ENCODE peak calls at places on chromosome 9, in nine cellular contexts. N, U, W, Q, F, C, M, O and B are unnamed samples.

GRCh38 chr9:124781967-124782660 is 5.2 kb downstream of the OLFML2A start:
- DNase-seq in N (peak), U (no peak), W (no peak), Q (no peak), F (no peak), C (no peak), M (peak), O (no peak), B (no peak)

GRCh38 chr9:134546231-134546731 is 95.3 kb upstream of the COL5A1 start:
- DNase-seq in N (no peak), U (peak), W (no peak), Q (peak), F (no peak), C (no peak), M (no peak), O (no peak), B (no peak)

GRCh38 chr9:12718482-12719026 is 25.4 kb downstream of the TYRP1 start:
- DNase-seq in N (no peak), U (peak), W (peak), Q (peak), F (no peak), C (no peak), M (no peak), O (no peak), B (no peak)

GRCh38 chr9:30758726-30759446 is 1625.6 kb upstream of the ACO1 start:
- DNase-seq in N (no peak), U (no peak), W (no peak), Q (no peak), F (no peak), C (no peak), M (no peak), O (peak), B (no peak)

GRCh38 chr9:111839387-111839786 is 44.6 kb upstream of the SHOC1 start:
- DNase-seq in N (no peak), U (peak), W (peak), Q (no peak), F (peak), C (no peak), M (peak), O (no peak), B (no peak)

GRCh38 chr9:22447607-22448305 is 1.1 kb downstream of the DMRTA1 start:
- DNase-seq in N (no peak), U (no peak), W (peak), Q (peak), F (no peak), C (no peak), M (no peak), O (no peak), B (no peak)

GRCh38 chr9:125106285-125106893 is 36.9 kb downstream of the SCAI start:
- DNase-seq in N (no peak), U (peak), W (peak), Q (no peak), F (no peak), C (no peak), M (no peak), O (no peak), B (no peak)

GRCh38 chr9:34417734-34418133 is 40.6 kb downstream of the FAM219A start:
- DNase-seq in N (no peak), U (no peak), W (no peak), Q (no peak), F (no peak), C (no peak), M (no peak), O (no peak), B (no peak)

GRCh38 chr9:75147638-75148037 is 59.3 kb downstream of the OSTF1 start:
- DNase-seq in N (no peak), U (peak), W (peak), Q (no peak), F (no peak), C (no peak), M (no peak), O (no peak), B (no peak)

GRCh38 chr9:23581936-23582335 is 244.1 kb downstream of the ELAVL2 start:
- DNase-seq in N (no peak), U (no peak), W (no peak), Q (no peak), F (no peak), C (no peak), M (no peak), O (no peak), B (no peak)

GRCh38 chr9:125679597-125680189 is 27.3 kb downstream of the MAPKAP1 start:
- DNase-seq in N (no peak), U (no peak), W (no peak), Q (no peak), F (no peak), C (no peak), M (no peak), O (no peak), B (no peak)

GRCh38 chr9:106916491-106917235 is 53.7 kb downstream of the ZNF462 start:
- DNase-seq in N (no peak), U (peak), W (peak), Q (no peak), F (peak), C (no peak), M (peak), O (no peak), B (no peak)

GRCh38 chr9:92635760-92636159 is 34.2 kb downstream of the IPPK start:
- DNase-seq in N (peak), U (no peak), W (no peak), Q (no peak), F (no peak), C (no peak), M (no peak), O (no peak), B (no peak)

GRCh38 chr9:135926402-135927194 is 19.3 kb upstream of the CAMSAP1 start:
- DNase-seq in N (no peak), U (peak), W (peak), Q (no peak), F (no peak), C (no peak), M (peak), O (peak), B (no peak)

GRCh38 chr9:113380869-113381378 is 4.1 kb upstream of the HDHD3 start:
- DNase-seq in N (no peak), U (no peak), W (no peak), Q (no peak), F (no peak), C (no peak), M (no peak), O (no peak), B (no peak)

GRCh38 chr9:121992571-121993212 is 100.4 kb downstream of the TTLL11 start:
- DNase-seq in N (no peak), U (peak), W (peak), Q (peak), F (peak), C (no peak), M (peak), O (no peak), B (peak)

DNA sequence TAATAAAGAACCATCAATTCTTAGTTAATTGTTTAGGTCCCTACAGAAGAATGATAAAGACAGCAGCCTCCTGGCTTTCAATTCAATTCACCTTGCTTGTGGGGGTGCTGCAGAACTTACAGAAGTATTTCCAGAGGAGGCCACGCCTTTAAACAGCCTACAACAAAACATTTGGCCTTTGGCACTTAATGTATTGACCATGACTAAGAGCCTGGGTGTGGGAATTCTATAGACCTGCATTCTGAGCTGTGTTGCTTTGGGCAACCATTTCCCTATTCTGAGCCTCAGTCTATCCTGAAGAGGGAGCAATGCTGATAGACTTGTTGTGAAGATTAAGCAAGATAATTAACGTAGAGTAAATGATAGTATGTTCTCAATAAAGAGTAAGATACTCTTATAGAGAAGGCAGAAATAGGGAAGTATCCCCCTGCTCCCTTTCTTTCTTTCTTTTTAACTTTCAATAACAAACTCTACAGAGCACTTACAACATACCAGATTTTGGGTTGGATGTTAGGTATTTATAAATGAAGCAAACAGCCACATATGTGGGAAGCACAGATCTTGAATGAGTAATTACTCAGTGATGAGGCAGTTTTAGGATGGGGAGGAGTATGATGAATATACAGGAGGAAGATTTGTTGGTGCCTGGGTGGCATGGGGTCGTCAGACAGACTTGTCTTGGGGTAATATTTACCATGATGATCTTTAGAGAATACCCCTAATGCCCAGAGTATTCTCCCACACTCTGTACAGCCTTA is 28.4 kb downstream of the PAPPA start:
- DNase-seq in N (no peak), U (no peak), W (no peak), Q (no peak), F (no peak), C (no peak), M (no peak), O (no peak), B (no peak)
- TF ChIP-seq CTCF in N (no peak), U (no peak), W (no peak), Q (no peak), F (no peak), C (no peak), M (no peak), O (no peak), B (no peak)

GRCh38 chr9:8351431-8351830 is 551.9 kb upstream of the DMAC1 start:
- DNase-seq in N (no peak), U (no peak), W (no peak), Q (no peak), F (no peak), C (no peak), M (no peak), O (no peak), B (no peak)

GRCh38 chr9:8349928-8350327 is 550.4 kb upstream of the DMAC1 start:
- DNase-seq in N (no peak), U (no peak), W (no peak), Q (no peak), F (no peak), C (no peak), M (no peak), O (no peak), B (no peak)

GRCh38 chr9:8348756-8349155 is 549.2 kb upstream of the DMAC1 start:
- DNase-seq in N (no peak), U (no peak), W (no peak), Q (no peak), F (no peak), C (no peak), M (no peak), O (no peak), B (no peak)

GRCh38 chr9:8346291-8346690 is 546.7 kb upstream of the DMAC1 start:
- DNase-seq in N (no peak), U (peak), W (no peak), Q (no peak), F (no peak), C (no peak), M (no peak), O (no peak), B (no peak)

DNA sequence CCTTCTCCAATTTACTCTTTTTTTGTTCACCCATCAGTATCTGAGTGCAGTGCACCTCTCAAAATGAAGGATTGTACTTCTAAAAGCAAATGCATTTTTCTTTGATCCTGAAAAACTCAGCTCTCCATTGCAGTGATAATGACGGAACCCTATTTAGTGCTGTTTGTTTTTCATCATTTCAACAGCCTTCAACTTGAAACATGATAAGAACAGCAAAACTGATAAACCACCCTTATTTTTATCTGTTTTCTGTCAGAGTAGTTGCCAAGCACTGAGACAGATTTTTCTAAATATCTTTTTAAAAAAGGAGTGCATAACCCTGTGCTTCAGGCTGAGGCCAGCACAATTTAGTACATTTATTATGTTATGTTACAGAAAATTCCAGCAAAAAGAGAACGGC is 549.8 kb upstream of the DMAC1 start:
- DNase-seq in N (no peak), U (no peak), W (no peak), Q (no peak), F (no peak), C (no peak), M (no peak), O (no peak), B (no peak)
- TF ChIP-seq CTCF in N (no peak), U (no peak), W (no peak), Q (no peak), F (no peak), C (no peak), M (no peak), O (no peak), B (no peak)

GRCh38 chr9:128341435-128341849 is 1.1 kb downstream of the SLC27A4 start:
- DNase-seq in N (no peak), U (peak), W (peak), Q (peak), F (peak), C (no peak), M (peak), O (no peak), B (peak)

GRCh38 chr9:128342971-128343680 is 2.8 kb downstream of the SLC27A4 start:
- DNase-seq in N (no peak), U (no peak), W (no peak), Q (no peak), F (no peak), C (no peak), M (no peak), O (no peak), B (no peak)

GRCh38 chr9:128343855-128344254 is 3.5 kb downstream of the SLC27A4 start:
- DNase-seq in N (no peak), U (no peak), W (no peak), Q (no peak), F (no peak), C (no peak), M (no peak), O (no peak), B (no peak)

GRCh38 chr9:128349125-128349524 is 8.8 kb downstream of the SLC27A4 start:
- DNase-seq in N (no peak), U (no peak), W (no peak), Q (no peak), F (no peak), C (no peak), M (no peak), O (no peak), B (no peak)

DNA sequence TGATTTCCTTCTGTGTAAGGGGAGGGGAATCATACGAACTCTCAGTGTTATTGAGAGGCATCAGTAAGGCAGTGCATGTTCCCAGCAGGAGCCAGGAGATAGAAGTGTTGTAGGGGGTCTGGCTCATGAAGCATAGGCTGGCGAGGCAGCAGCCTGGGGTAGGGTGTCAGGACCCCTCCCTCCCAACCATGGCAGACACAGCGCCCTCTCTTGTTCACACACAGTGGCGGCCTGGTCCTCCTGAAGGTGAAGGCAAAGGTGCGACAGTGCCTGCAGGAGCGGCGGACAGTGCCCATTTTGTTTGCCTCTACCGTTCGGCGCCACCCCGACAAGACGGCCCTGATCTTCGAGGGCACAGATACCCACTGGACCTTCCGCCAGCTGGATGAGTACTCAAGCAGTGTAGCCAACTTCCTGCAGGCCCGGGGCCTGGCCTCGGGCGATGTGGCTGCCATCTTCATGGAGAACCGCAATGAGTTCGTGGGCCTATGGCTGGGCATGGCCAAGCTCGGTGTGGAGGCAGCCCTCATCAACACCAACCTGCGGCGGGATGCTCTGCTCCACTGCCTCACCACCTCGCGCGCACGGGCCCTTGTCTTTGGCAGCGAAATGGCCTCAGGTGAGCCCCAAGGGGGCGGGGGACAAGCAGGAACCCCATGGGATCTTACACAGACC is 4.7 kb downstream of the SLC27A4 start:
- DNase-seq in N (no peak), U (no peak), W (no peak), Q (no peak), F (no peak), C (no peak), M (no peak), O (peak), B (no peak)
- TF ChIP-seq CTCF in N (no peak), U (no peak), W (no peak), Q (no peak), F (no peak), C (no peak), M (no peak), O (no peak), B (no peak)

GRCh38 chr9:104780796-104781395 is 17.0 kb downstream of the NIPSNAP3B start:
- DNase-seq in N (no peak), U (peak), W (peak), Q (no peak), F (no peak), C (no peak), M (no peak), O (no peak), B (no peak)
- TF ChIP-seq CTCF in N (peak), U (peak), W (peak), Q (peak), F (peak), C (no peak), M (peak), O (peak), B (peak)

GRCh38 chr9:89428901-89429890 is 68.7 kb downstream of the SEMA4D start:
- DNase-seq in N (no peak), U (no peak), W (peak), Q (peak), F (no peak), C (no peak), M (no peak), O (no peak), B (no peak)
- TF ChIP-seq CTCF in N (peak), U (no peak), W (peak), Q (peak), F (peak), C (no peak), M (no peak), O (no peak), B (peak)

DNA sequence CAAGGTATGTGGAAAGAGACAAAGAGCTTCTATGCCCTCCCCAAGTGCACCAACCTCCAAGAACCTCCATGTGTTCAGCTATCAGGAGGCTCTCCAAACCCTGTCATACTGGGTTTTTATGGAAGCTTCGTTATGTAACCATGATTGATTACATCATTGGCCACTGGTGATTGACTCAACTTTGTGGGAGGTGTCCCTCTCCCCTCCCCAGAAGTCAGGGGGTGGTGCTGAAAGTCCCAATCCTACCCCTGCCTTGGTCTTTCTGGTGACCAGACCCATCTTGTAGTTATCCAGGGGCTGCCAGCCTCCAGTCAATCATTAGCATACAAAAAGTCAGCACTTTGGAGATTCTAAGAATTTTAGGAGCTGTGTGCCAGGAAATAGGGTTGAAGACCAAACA is 27.2 kb upstream of the FANCC start:
- DNase-seq in N (no peak), U (no peak), W (no peak), Q (no peak), F (no peak), C (no peak), M (no peak), O (no peak), B (no peak)
- TF ChIP-seq CTCF in N (no peak), U (no peak), W (no peak), Q (no peak), F (no peak), C (no peak), M (no peak), O (no peak), B (no peak)

GRCh38 chr9:2461886-2462285 is 159.7 kb upstream of the VLDLR start:
- DNase-seq in N (no peak), U (peak), W (no peak), Q (no peak), F (no peak), C (no peak), M (no peak), O (no peak), B (no peak)
- TF ChIP-seq CTCF in N (no peak), U (no peak), W (no peak), Q (no peak), F (no peak), C (no peak), M (no peak), O (no peak), B (no peak)

GRCh38 chr9:109781086-109781485 is 1.1 kb downstream of the PALM2AKAP2 start:
- DNase-seq in N (no peak), U (peak), W (no peak), Q (no peak), F (no peak), C (no peak), M (no peak), O (no peak), B (no peak)

GRCh38 chr9:109780453-109781033 is 545 bp downstream of the PALM2AKAP2 start:
- DNase-seq in N (no peak), U (no peak), W (no peak), Q (peak), F (no peak), C (no peak), M (no peak), O (no peak), B (no peak)

GRCh38 chr9:109776391-109776790 is 3.6 kb upstream of the PALM2AKAP2 start:
- DNase-seq in N (no peak), U (no peak), W (no peak), Q (no peak), F (no peak), C (no peak), M (no peak), O (no peak), B (no peak)

GRCh38 chr9:109781541-109782197 is 1.7 kb downstream of the PALM2AKAP2 start:
- DNase-seq in N (no peak), U (peak), W (no peak), Q (no peak), F (no peak), C (no peak), M (no peak), O (no peak), B (no peak)

DNA sequence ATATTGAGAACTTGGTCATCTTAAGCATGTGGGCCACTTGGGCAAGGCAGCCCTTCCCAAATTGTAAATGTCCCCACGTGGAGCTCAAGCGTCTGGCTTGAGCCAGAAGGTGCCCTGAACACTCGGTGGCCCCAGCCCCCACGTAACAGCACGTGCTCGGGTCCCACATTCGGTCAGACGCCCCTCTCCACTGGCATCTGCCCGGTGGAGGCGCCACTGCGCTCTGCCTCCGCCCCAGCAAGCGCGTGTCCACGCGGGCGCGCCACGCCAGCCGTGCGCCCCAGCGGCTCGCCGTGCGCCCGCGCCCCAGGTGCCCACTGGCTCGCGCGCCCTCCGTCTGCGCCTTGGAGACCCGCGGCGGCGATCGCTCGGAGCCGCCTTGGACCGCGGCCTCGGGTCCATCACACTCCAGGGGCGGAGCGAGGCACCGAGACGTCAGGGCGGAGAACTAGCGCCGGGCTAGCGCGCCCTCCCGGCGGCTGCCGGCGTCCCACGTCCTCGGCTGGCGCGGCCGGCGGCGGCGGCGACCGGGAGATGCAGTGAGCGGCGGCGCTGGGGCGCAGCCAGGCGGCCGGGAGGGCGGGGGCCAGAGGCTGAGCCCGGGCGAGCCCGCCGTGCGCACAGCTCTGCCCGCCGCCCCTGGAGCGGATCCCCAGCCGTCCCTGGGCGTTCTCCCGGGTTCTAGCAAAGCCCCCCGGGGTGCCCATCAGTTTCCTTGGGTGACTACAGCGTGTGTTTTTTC is at the start of gene PALM2AKAP2:
- DNase-seq in N (peak), U (peak), W (no peak), Q (peak), F (no peak), C (peak), M (peak), O (peak), B (peak)
- TF ChIP-seq CTCF in N (peak), U (peak), W (no peak), Q (peak), F (no peak), C (no peak), M (no peak), O (no peak), B (peak)